ENCODE peak calls at places on chromosomes 3 and 15, in eight cellular contexts. W, K, G, M, T, Q, P and I are unnamed samples.

GRCh38 chr15:43828061-43828657 is 1.4 kb downstream of the WDR76 start:
- DNase-seq in W (peak), Q (no peak), G (peak), K (no peak), P (no peak), T (no peak), M (no peak), I (no peak)

GRCh38 chr3:20105513-20106280 is 65.5 kb downstream of the KAT2B start:
- DNase-seq in W (no peak), M (no peak), Q (no peak), K (peak), P (no peak), T (no peak), G (peak), I (no peak)

GRCh38 chr3:78728406-78729145 is 1039.2 kb downstream of the ROBO1 start:
- DNase-seq in Q (no peak), P (no peak), W (no peak), T (no peak), M (no peak), G (peak), K (peak), I (no peak)

GRCh38 chr3:105829229-105829628 is 39.6 kb downstream of the CBLB start:
- DNase-seq in K (no peak), M (no peak), G (peak), W (no peak), Q (no peak), T (no peak), P (no peak), I (no peak)

GRCh38 chr3:129068291-129068886 is 7.8 kb downstream of the GP9 start:
- DNase-seq in W (no peak), K (no peak), Q (no peak), G (no peak), M (no peak), P (no peak), T (no peak), I (no peak)

GRCh38 chr3:81829946-81830345 is 68.5 kb upstream of the GBE1 start:
- DNase-seq in K (peak), G (no peak), W (no peak), P (no peak), M (peak), T (no peak), Q (no peak), I (no peak)

GRCh38 chr3:167952969-167953368 is 142.8 kb downstream of the GOLIM4 start:
- DNase-seq in P (no peak), W (no peak), K (no peak), G (no peak), Q (no peak), M (no peak), T (no peak), I (no peak)

GRCh38 chr3:14142567-14143270 is 17.9 kb downstream of the TMEM43 start:
- DNase-seq in M (no peak), Q (peak), K (no peak), W (no peak), T (no peak), P (no peak), G (no peak), I (no peak)

GRCh38 chr15:38685686-38686339 is 121.2 kb upstream of the RASGRP1 start:
- DNase-seq in P (no peak), K (no peak), T (no peak), G (no peak), W (no peak), M (no peak), Q (no peak), I (no peak)

GRCh38 chr15:74792227-74793016 is 10.5 kb downstream of the CSK start:
- DNase-seq in M (no peak), G (no peak), Q (no peak), W (no peak), P (no peak), K (no peak), T (no peak), I (no peak)

GRCh38 chr15:75138016-75138999 is 63.4 kb upstream of the C15orf39 start:
- DNase-seq in G (peak), W (no peak), K (peak), P (no peak), M (no peak), Q (no peak), T (no peak), I (no peak)

GRCh38 chr15:62624541-62625399 is 417.8 kb upstream of the TPM1 start:
- DNase-seq in M (peak), T (no peak), Q (no peak), P (no peak), G (peak), K (peak), W (no peak), I (no peak)

GRCh38 chr15:59537384-59537783 is 74.2 kb upstream of the GCNT3 start:
- DNase-seq in W (no peak), K (no peak), P (no peak), Q (no peak), M (no peak), T (no peak), G (no peak), I (no peak)

GRCh38 chr3:114498779-114499370 is 205.0 kb downstream of the TIGIT start:
- DNase-seq in G (peak), P (peak), T (no peak), Q (no peak), K (no peak), W (no peak), M (peak), I (no peak)

GRCh38 chr3:178856804-178857203 is 214.8 kb downstream of the ZMAT3 start:
- DNase-seq in W (no peak), G (peak), Q (no peak), P (no peak), T (no peak), M (no peak), K (no peak), I (no peak)

GRCh38 chr3:133547432-133548041 is 25.9 kb upstream of the CDV3 start:
- DNase-seq in G (peak), Q (no peak), W (no peak), M (no peak), P (no peak), K (peak), T (no peak), I (no peak)

GRCh38 chr3:195913382-195913781 is 5.0 kb upstream of the TNK2 start:
- DNase-seq in K (no peak), Q (no peak), W (no peak), G (no peak), P (no peak), T (no peak), M (no peak), I (no peak)

GRCh38 chr3:48433472-48434118 is 3.7 kb upstream of the PLXNB1 start:
- DNase-seq in M (no peak), Q (no peak), T (no peak), K (no peak), P (peak), W (no peak), G (no peak), I (no peak)

GRCh38 chr3:127520993-127521392 is 69.5 kb downstream of the TPRA1 start:
- DNase-seq in W (no peak), P (no peak), Q (no peak), M (no peak), G (no peak), K (no peak), T (no peak), I (no peak)

GRCh38 chr3:74630602-74631001 is 16.1 kb upstream of the CNTN3 start:
- DNase-seq in K (no peak), G (no peak), M (peak), T (no peak), Q (no peak), W (no peak), P (no peak), I (no peak)

GRCh38 chr3:18725668-18726407 is 300.7 kb upstream of the SATB1 start:
- DNase-seq in K (no peak), W (no peak), M (peak), T (no peak), Q (no peak), G (no peak), P (no peak), I (no peak)

GRCh38 chr3:139100821-139101220 is 56.1 kb upstream of the PRR23C start:
- DNase-seq in M (no peak), P (no peak), T (no peak), G (no peak), W (no peak), K (no peak), Q (no peak), I (no peak)

GRCh38 chr3:113241292-113242033 is 30.1 kb downstream of the BOC start:
- DNase-seq in P (no peak), K (no peak), T (no peak), Q (no peak), G (peak), M (peak), W (no peak), I (no peak)

GRCh38 chr3:127174715-127175140 is 18.2 kb upstream of the PRR23E start:
- DNase-seq in W (no peak), K (no peak), G (no peak), T (no peak), Q (no peak), M (no peak), P (no peak), I (no peak)